ENCODE peak calls at places on chromosomes 4 and X, in ten cellular contexts. C, A, V, I, D, Y, S, W, E and U are unnamed samples.

GRCh38 chrX:38880460-38880859 is 79.2 kb downstream of the MID1IP1 start:
- DNase-seq in C (peak; percentile 38), A (peak; percentile 42), V (peak; percentile 48), I (no peak), D (no peak), Y (no peak), S (no peak), W (no peak), E (peak; percentile 69), U (no peak)

GRCh38 chr4:127631420-127631819 is 1.3 kb upstream of the INTU start:
- DNase-seq in C (no peak), A (no peak), V (peak; percentile 30), I (no peak), D (no peak), Y (no peak), S (no peak), W (peak; percentile 37), E (peak; percentile 82), U (no peak)

GRCh38 chrX:129777218-129777768 is 2.5 kb upstream of the SASH3 start:
- DNase-seq in C (no peak), A (peak; percentile 54), V (no peak), I (no peak), D (peak; percentile 31), Y (no peak), S (peak; percentile 71), W (no peak), E (peak; percentile 22), U (no peak)

GRCh38 chr4:155592568-155593343 is 73.9 kb upstream of the GUCY1A1 start:
- DNase-seq in C (peak; percentile 77), A (no peak), V (peak; percentile 77), I (no peak), D (no peak), Y (no peak), S (no peak), W (no peak), E (no peak), U (no peak)

GRCh38 chrX:37993857-37994619 is 12.3 kb upstream of the SYTL5 start:
- DNase-seq in C (no peak), A (peak; percentile 72), V (no peak), I (peak; percentile 19), D (no peak), Y (no peak), S (peak; percentile 74), W (no peak), E (peak; percentile 63), U (no peak)

GRCh38 chr4:15749001-15749400 is 29.1 kb upstream of the CD38 start:
- DNase-seq in C (no peak), A (no peak), V (no peak), I (no peak), D (no peak), Y (no peak), S (no peak), W (no peak), E (no peak), U (no peak)

GRCh38 chr4:124018383-124019317 is 622.1 kb downstream of the SPRY1 start:
- DNase-seq in C (peak; percentile 81), A (no peak), V (peak; percentile 82), I (no peak), D (peak; percentile 48), Y (peak; percentile 47), S (no peak), W (peak; percentile 73), E (no peak), U (peak; percentile 48)

GRCh38 chr4:169099775-169100180 is 89.7 kb upstream of the CBR4 start:
- DNase-seq in C (peak; percentile 84), A (no peak), V (peak; percentile 54), I (no peak), D (no peak), Y (peak; percentile 36), S (no peak), W (peak; percentile 92), E (no peak), U (no peak)

GRCh38 chrX:112997991-112998390 is 157.4 kb upstream of the AMOT start:
- DNase-seq in C (no peak), A (no peak), V (no peak), I (no peak), D (no peak), Y (no peak), S (no peak), W (no peak), E (no peak), U (no peak)

GRCh38 chr4:145614235-145614615 is 5.0 kb upstream of the MMAA start:
- DNase-seq in C (no peak), A (no peak), V (no peak), I (no peak), D (no peak), Y (no peak), S (no peak), W (no peak), E (no peak), U (no peak)

GRCh38 chr4:145613546-145614234 is 5.5 kb upstream of the MMAA start:
- DNase-seq in C (no peak), A (no peak), V (no peak), I (no peak), D (no peak), Y (no peak), S (no peak), W (no peak), E (no peak), U (no peak)

GRCh38 chr4:145605941-145606340 is 13.2 kb upstream of the MMAA start:
- DNase-seq in C (no peak), A (no peak), V (no peak), I (no peak), D (no peak), Y (no peak), S (no peak), W (no peak), E (no peak), U (no peak)

DNA sequence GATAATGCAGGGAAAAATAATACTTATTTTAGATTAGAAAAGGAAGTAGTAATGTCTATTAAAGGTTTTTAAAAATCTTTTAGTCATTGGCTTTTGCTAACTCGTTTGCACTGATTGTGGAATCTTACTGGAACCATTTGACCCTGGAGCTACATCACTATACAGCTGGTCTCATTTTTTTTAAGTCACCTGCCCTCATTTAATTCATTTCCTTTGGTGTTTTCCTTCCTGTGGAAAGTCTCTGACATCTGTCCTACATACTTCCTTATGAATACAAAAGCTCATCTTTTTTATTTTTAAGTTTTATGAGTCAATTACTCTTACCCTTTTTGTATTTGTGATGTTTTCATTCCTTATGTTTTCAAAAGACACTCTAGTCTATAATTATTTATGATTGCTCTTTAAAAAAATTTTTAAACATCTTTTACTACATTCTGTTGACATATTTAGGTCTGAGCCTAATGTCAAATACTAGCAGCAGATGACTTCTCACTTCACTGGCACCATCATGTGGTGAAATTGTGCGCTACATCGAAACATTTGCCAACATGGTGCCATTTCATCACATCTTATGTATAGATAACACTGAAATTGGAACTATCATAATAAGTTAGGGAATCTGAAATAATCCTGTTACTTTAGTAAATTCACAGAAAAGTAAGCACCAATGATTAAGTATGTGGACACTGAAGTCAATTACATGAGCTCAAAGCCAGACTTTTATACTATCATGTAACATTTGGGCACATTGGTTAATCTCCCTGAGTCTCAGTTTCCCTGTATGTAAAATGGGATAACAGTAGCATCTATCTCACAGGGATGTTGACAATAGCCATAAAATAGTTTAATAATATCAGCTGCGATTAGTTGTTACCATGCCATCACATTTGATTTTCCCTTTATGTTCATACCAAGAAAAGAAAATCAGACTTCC is 9.4 kb upstream of the MMAA start:
- DNase-seq in C (peak; percentile 87), A (peak; percentile 75), V (peak; percentile 87), I (no peak), D (peak; percentile 31), Y (peak; percentile 90), S (peak; percentile 73), W (peak; percentile 86), E (peak; percentile 81), U (peak; percentile 64)
- TF ChIP-seq CTCF in C (peak; percentile 83), A (peak; percentile 63), V (peak; percentile 79), I (peak; percentile 74), D (peak; percentile 82), Y (peak; percentile 73), S (peak; percentile 56), W (peak; percentile 86), E (peak; percentile 86), U (peak; percentile 67)

DNA sequence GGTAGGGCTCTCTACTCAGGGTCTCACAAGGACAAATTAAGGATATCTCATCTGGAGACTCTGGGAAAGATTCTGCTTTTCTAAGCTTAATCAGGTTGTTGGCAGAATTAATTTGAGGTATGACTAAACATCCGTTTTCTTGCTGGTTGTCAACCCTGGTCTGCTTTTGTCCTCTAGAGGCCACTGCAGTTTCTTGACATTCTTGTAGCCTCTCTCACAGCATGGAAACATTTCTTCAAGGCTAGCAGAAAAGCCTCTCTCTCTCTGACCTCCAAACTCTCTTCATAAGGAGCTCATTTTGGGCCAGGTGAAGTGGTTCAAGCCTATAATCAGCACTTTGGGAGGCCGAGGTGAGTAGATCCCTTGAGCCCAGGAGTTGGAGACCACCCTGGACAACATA is 749.5 kb upstream of the PCDH7 start:
- DNase-seq in C (no peak), A (no peak), V (no peak), I (no peak), D (no peak), Y (no peak), S (no peak), W (no peak), E (peak; percentile 56), U (no peak)
- TF ChIP-seq CTCF in C (no peak), A (no peak), V (no peak), I (peak; percentile 40), D (no peak), Y (no peak), S (no peak), W (no peak), E (peak; percentile 57), U (no peak)

GRCh38 chr4:109315818-109316217 is 13.4 kb upstream of the COL25A1 start:
- DNase-seq in C (no peak), A (no peak), V (peak; percentile 34), I (no peak), D (no peak), Y (no peak), S (no peak), W (peak; percentile 36), E (no peak), U (no peak)
- TF ChIP-seq CTCF in C (no peak), A (no peak), V (peak; percentile 41), I (peak; percentile 25), D (no peak), Y (no peak), S (no peak), W (peak; percentile 64), E (no peak), U (no peak)

GRCh38 chrX:49184294-49185061 is 1.7 kb downstream of the PRICKLE3 start:
- DNase-seq in C (peak; percentile 88), A (peak; percentile 96), V (peak; percentile 94), I (peak; percentile 81), D (peak; percentile 91), Y (peak; percentile 89), S (peak; percentile 93), W (peak; percentile 90), E (peak; percentile 93), U (peak; percentile 95)

GRCh38 chrX:49187526-49187925 is 1.4 kb upstream of the PRICKLE3 start:
- DNase-seq in C (no peak), A (no peak), V (no peak), I (no peak), D (no peak), Y (no peak), S (no peak), W (no peak), E (no peak), U (no peak)

GRCh38 chrX:49185062-49185394 is 1.1 kb downstream of the PRICKLE3 start:
- DNase-seq in C (no peak), A (no peak), V (no peak), I (no peak), D (no peak), Y (no peak), S (no peak), W (no peak), E (no peak), U (no peak)

GRCh38 chrX:49187028-49187394 is 838 bp upstream of the PRICKLE3 start:
- DNase-seq in C (no peak), A (no peak), V (no peak), I (no peak), D (no peak), Y (no peak), S (no peak), W (no peak), E (no peak), U (peak; percentile 35)

GRCh38 chrX:49186125-49187027 is at the start of gene PRICKLE3:
- DNase-seq in C (peak; percentile 38), A (peak; percentile 89), V (peak; percentile 84), I (no peak), D (peak; percentile 85), Y (peak; percentile 68), S (peak; percentile 86), W (peak; percentile 44), E (peak; percentile 70), U (peak; percentile 80)
- TF ChIP-seq CTCF in C (peak; percentile 29), A (no peak), V (peak; percentile 8), I (peak; percentile 19), D (peak; percentile 37), Y (peak; percentile 19), S (no peak), W (no peak), E (peak; percentile 18), U (no peak)